ENCODE peak calls at places on chromosomes 4 and X, in four cellular contexts. One of them, this sample, is unnamed.

GRCh38 chr4:168584321-168584771 is 87.5 kb downstream of the PALLD start:
- DNase-seq in GM12878: no peak
- DNase-seq in K562: no peak
- DNase-seq in HepG2: no peak
- DNase-seq in this sample: no peak

GRCh38 chr4:76270776-76271175 is 19.3 kb downstream of the FAM47E start:
- DNase-seq in GM12878: no peak
- DNase-seq in K562: no peak
- DNase-seq in HepG2: no peak
- DNase-seq in this sample: no peak

GRCh38 chr4:75345436-75345835 is 168.8 kb downstream of the RCHY1 start:
- DNase-seq in GM12878: no peak
- DNase-seq in K562: no peak
- DNase-seq in HepG2: no peak
- DNase-seq in this sample: no peak

GRCh38 chr4:60128916-60129315 is 1071.2 kb upstream of the ADGRL3 start:
- DNase-seq in GM12878: no peak
- DNase-seq in K562: no peak
- DNase-seq in HepG2: no peak
- DNase-seq in this sample: no peak

GRCh38 chr4:5943561-5943960 is 50.7 kb upstream of the CRMP1 start:
- DNase-seq in GM12878: no peak
- DNase-seq in K562: no peak
- DNase-seq in HepG2: no peak
- DNase-seq in this sample: no peak

GRCh38 chr4:72418458-72418857 is 150.6 kb downstream of the ADAMTS3 start:
- DNase-seq in GM12878: no peak
- DNase-seq in K562: peak
- DNase-seq in HepG2: no peak
- DNase-seq in this sample: no peak

GRCh38 chr4:47145630-47146029 is 114.3 kb downstream of the GABRB1 start:
- DNase-seq in GM12878: peak
- DNase-seq in K562: no peak
- DNase-seq in HepG2: peak
- DNase-seq in this sample: no peak

GRCh38 chrX:53321216-53321942 is 40.0 kb upstream of the IQSEC2 start:
- DNase-seq in GM12878: no peak
- DNase-seq in K562: peak
- DNase-seq in HepG2: no peak
- DNase-seq in this sample: no peak

GRCh38 chr4:143404555-143404954 is 67.9 kb downstream of the GAB1 start:
- DNase-seq in GM12878: peak
- DNase-seq in K562: no peak
- DNase-seq in HepG2: no peak
- DNase-seq in this sample: no peak

GRCh38 chrX:70498129-70498528 is 53.5 kb downstream of the DLG3 start:
- DNase-seq in GM12878: no peak
- DNase-seq in K562: no peak
- DNase-seq in HepG2: no peak
- DNase-seq in this sample: no peak

GRCh38 chr4:54217642-54218486 is 11.2 kb upstream of the PDGFRA start:
- DNase-seq in GM12878: no peak
- DNase-seq in K562: peak
- DNase-seq in HepG2: peak
- DNase-seq in this sample: peak

GRCh38 chr4:17517664-17518063 is 2.7 kb downstream of the CLRN2 start:
- DNase-seq in GM12878: no peak
- DNase-seq in K562: no peak
- DNase-seq in HepG2: no peak
- DNase-seq in this sample: no peak

GRCh38 chrX:65894138-65894537 is 145.7 kb downstream of the VSIG4 start:
- DNase-seq in GM12878: no peak
- DNase-seq in K562: no peak
- DNase-seq in HepG2: no peak
- DNase-seq in this sample: no peak

GRCh38 chr4:89204624-89205023 is 93.3 kb downstream of the TIGD2 start:
- DNase-seq in GM12878: no peak
- DNase-seq in K562: no peak
- DNase-seq in HepG2: no peak
- DNase-seq in this sample: no peak

GRCh38 chr4:110616162-110617062 is 6.5 kb downstream of the PITX2 start:
- DNase-seq in GM12878: no peak
- DNase-seq in K562: no peak
- DNase-seq in HepG2: no peak
- DNase-seq in this sample: no peak

GRCh38 chrX:103913356-103914020 is 48.9 kb upstream of the TMSB15B start:
- DNase-seq in GM12878: no peak
- DNase-seq in K562: no peak
- DNase-seq in HepG2: no peak
- DNase-seq in this sample: no peak
- TF ChIP-seq SP1 in GM12878: no peak
- TF ChIP-seq SP1 in K562: no peak
- TF ChIP-seq SP1 in HepG2: no peak
- TF ChIP-seq SP1 in this sample: no peak

DNA sequence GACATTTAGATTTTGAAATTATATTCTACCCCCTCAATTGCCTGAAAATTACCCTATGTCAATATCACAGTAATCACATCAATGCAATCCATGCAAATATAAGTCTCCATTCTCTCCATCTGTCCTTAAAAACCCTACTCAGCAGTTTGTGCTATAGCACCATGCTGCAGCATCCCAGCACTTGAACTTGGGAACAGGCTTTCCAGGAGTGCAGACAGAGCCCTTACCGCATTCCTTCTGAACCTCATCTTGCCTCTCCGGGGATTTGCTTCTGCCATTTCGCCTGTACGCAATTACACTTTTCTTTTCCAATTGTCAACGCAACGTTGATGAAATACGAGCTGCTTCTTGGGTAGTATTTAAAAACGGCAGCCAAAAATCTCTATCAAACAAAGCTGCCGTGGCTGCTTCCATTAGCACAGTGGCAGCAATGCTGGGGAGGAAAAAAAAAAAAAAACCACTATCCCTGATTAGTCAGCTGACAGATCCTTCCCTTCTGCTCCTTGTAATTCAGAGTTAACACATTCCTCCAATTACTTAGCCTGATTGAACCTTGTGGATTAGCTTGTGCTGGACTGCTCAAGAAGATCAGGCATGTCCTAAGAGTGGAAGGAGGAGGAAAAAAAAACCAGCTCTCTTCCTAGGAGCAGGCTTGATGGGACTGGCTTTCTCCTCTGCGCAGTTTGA is 65.6 kb downstream of the MCF2 start:
- DNase-seq in GM12878: no peak
- DNase-seq in K562: no peak
- DNase-seq in HepG2: no peak
- DNase-seq in this sample: no peak
- TF ChIP-seq FOXK2 in GM12878: no peak
- TF ChIP-seq FOXK2 in K562: no peak
- TF ChIP-seq FOXK2 in HepG2: no peak
- TF ChIP-seq FOXK2 in this sample: no peak

GRCh38 chrX:131366387-131366786 is 77.3 kb upstream of the IGSF1 start:
- DNase-seq in GM12878: no peak
- DNase-seq in K562: peak
- DNase-seq in HepG2: peak
- DNase-seq in this sample: peak
- TF ChIP-seq SP1 in GM12878: no peak
- TF ChIP-seq SP1 in K562: no peak
- TF ChIP-seq SP1 in HepG2: no peak
- TF ChIP-seq SP1 in this sample: no peak

GRCh38 chr4:7758444-7758815 is 181.2 kb downstream of the AFAP1 start:
- DNase-seq in GM12878: no peak
- DNase-seq in K562: no peak
- DNase-seq in HepG2: no peak
- DNase-seq in this sample: no peak

GRCh38 chr4:7759221-7759620 is 180.4 kb downstream of the AFAP1 start:
- DNase-seq in GM12878: no peak
- DNase-seq in K562: no peak
- DNase-seq in HepG2: no peak
- DNase-seq in this sample: no peak

GRCh38 chr4:7760228-7760627 is 179.4 kb downstream of the AFAP1 start:
- DNase-seq in GM12878: no peak
- DNase-seq in K562: no peak
- DNase-seq in HepG2: no peak
- DNase-seq in this sample: no peak

GRCh38 chr4:7760706-7761105 is 179.0 kb downstream of the AFAP1 start:
- DNase-seq in GM12878: no peak
- DNase-seq in K562: no peak
- DNase-seq in HepG2: no peak
- DNase-seq in this sample: no peak

GRCh38 chr4:7759635-7760034 is 180.0 kb downstream of the AFAP1 start:
- DNase-seq in GM12878: no peak
- DNase-seq in K562: no peak
- DNase-seq in HepG2: no peak
- DNase-seq in this sample: no peak
- TF ChIP-seq FOXK2 in GM12878: no peak
- TF ChIP-seq FOXK2 in K562: no peak
- TF ChIP-seq FOXK2 in HepG2: no peak
- TF ChIP-seq FOXK2 in this sample: no peak

GRCh38 chrX:68439341-68439740 is 6.0 kb upstream of the OPHN1 start:
- DNase-seq in GM12878: no peak
- DNase-seq in K562: no peak
- DNase-seq in HepG2: no peak
- DNase-seq in this sample: no peak

GRCh38 chrX:68440438-68440837 is 7.1 kb upstream of the OPHN1 start:
- DNase-seq in GM12878: no peak
- DNase-seq in K562: no peak
- DNase-seq in HepG2: no peak
- DNase-seq in this sample: no peak

GRCh38 chrX:68438575-68438974 is 5.3 kb upstream of the OPHN1 start:
- DNase-seq in GM12878: no peak
- DNase-seq in K562: peak
- DNase-seq in HepG2: peak
- DNase-seq in this sample: no peak

GRCh38 chrX:68440940-68441339 is 7.6 kb upstream of the OPHN1 start:
- DNase-seq in GM12878: no peak
- DNase-seq in K562: peak
- DNase-seq in HepG2: peak
- DNase-seq in this sample: peak

DNA sequence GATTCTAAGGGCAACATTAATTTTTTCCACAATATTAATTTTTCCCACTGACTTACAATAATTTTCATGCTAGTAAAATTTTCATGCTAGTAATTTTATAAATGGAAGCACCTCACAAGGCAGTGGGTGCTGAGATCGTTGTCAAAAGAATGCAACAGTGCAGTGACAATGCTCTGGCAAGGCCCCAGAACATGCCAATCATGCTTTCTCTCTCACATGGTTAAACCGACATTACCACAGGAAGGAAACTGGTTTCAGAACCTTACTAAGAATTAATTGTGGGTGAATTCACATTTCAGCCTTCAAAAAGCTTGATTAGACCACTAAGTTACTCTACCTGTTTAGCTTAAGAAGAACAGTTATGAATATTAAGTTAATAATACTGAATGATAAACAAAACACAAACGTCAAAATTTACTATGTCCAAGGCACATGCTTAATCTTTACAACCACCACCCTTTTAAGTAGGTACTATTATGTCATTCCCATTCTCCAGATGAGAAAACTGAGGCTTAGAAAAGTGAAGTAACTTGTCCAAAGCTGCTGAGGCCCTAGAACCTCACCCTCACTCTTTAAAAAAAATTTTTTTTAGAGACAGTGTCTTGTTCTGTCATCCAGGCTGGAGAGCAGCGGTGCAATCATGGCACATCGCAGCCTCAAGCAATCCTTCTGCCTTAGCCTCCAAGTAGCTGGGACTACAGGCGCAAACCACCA is 10.0 kb upstream of the OPHN1 start:
- DNase-seq in GM12878: peak
- DNase-seq in K562: no peak
- DNase-seq in HepG2: peak
- DNase-seq in this sample: no peak
- TF ChIP-seq SP1 in GM12878: no peak
- TF ChIP-seq SP1 in K562: no peak
- TF ChIP-seq SP1 in HepG2: no peak
- TF ChIP-seq SP1 in this sample: no peak

DNA sequence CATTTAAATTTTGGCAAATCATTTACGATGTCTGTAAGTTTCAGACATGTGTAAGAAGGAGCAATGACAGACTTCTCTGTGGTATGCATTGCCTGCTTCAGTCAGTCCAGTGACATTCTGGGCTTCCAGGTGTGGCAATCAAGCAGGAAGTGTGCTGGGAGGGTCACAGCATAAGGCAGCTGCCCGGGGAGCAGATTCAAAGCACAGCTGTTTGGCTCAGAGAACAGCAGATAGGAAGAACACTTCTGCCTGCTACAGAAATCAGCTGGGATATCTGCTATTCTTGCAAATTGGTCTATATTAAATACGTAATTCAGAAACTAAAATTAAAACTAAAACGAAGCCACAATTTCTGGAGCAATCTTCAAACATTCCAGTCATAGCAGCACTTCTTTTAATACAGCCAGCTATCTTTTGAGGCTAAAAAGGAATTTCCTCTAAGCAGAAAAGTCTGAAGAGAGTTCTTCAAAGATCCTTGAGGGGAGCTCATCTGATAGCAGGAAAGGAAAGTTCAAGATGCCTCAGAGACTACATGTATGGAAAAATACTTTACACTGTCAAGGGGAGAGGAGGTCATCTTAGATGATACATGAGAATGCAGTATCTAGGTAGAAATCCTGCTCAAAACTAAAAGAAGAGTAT is 47.4 kb upstream of the GALNT7 start:
- DNase-seq in GM12878: peak
- DNase-seq in K562: peak
- DNase-seq in HepG2: no peak
- DNase-seq in this sample: no peak
- TF ChIP-seq FOXK2 in GM12878: no peak
- TF ChIP-seq FOXK2 in K562: no peak
- TF ChIP-seq FOXK2 in HepG2: no peak
- TF ChIP-seq FOXK2 in this sample: no peak

DNA sequence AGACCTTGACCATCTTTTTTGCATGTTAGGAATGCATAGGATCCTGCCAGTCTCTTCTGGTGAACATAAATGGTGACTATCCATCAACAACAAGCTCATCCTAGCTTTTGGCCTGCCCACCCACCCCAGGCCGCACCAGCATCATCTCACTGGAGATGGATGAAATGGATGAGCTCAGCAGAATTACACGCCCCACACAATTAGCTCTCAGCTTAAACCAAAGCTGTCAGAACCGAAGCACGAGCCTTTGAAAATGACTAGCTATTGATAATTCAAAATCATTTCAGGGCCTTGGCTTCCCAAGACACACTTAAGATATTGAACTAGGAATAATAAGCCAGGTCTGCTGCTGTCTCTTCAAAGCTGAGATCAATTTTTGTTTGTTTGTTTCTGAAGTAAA is 62.5 kb upstream of the MND1 start:
- DNase-seq in GM12878: no peak
- DNase-seq in K562: no peak
- DNase-seq in HepG2: no peak
- DNase-seq in this sample: no peak
- TF ChIP-seq SP1 in GM12878: no peak
- TF ChIP-seq SP1 in K562: no peak
- TF ChIP-seq SP1 in HepG2: no peak
- TF ChIP-seq SP1 in this sample: no peak

GRCh38 chrX:110915120-110915519 is 119.5 kb upstream of the CHRDL1 start:
- DNase-seq in GM12878: no peak
- DNase-seq in K562: no peak
- DNase-seq in HepG2: no peak
- DNase-seq in this sample: no peak
- TF ChIP-seq FOXK2 in GM12878: no peak
- TF ChIP-seq FOXK2 in K562: no peak
- TF ChIP-seq FOXK2 in HepG2: no peak
- TF ChIP-seq FOXK2 in this sample: no peak

GRCh38 chrX:46574337-46574940 is 874 bp downstream of the CHST7 start:
- DNase-seq in GM12878: no peak
- DNase-seq in K562: no peak
- DNase-seq in HepG2: peak
- DNase-seq in this sample: no peak
- TF ChIP-seq SP1 in GM12878: no peak
- TF ChIP-seq SP1 in K562: no peak
- TF ChIP-seq SP1 in HepG2: no peak
- TF ChIP-seq SP1 in this sample: no peak

This sample was measured in HEK293T.